ENCODE peak calls at places on chromosomes 5 and 9, in nine cellular contexts. U, T, M, J, V, R, A, X and D are unnamed samples.

GRCh38 chr5:71937906-71938698 is 169.2 kb upstream of the MAP1B start:
- DNase-seq in U (no peak), T (no peak), M (peak), J (no peak), V (no peak), R (no peak), A (no peak), X (no peak), D (no peak)

GRCh38 chr9:129213551-129213950 is 35.5 kb upstream of the IER5L start:
- DNase-seq in U (no peak), T (no peak), M (no peak), J (no peak), V (no peak), R (no peak), A (no peak), X (no peak), D (no peak)

GRCh38 chr5:81835813-81836458 is 85.0 kb upstream of the SSBP2 start:
- DNase-seq in U (no peak), T (no peak), M (no peak), J (no peak), V (no peak), R (no peak), A (no peak), X (peak), D (no peak)

GRCh38 chr5:141260458-141261237 is 15.5 kb downstream of the PCDHB15 start:
- DNase-seq in U (peak), T (no peak), M (no peak), J (no peak), V (peak), R (no peak), A (no peak), X (no peak), D (no peak)

GRCh38 chr9:127158995-127159801 is 36.8 kb upstream of the ANGPTL2 start:
- DNase-seq in U (peak), T (peak), M (peak), J (no peak), V (peak), R (no peak), A (no peak), X (peak), D (peak)

GRCh38 chr5:103291606-103292005 is 33.0 kb downstream of the MACIR start:
- DNase-seq in U (no peak), T (no peak), M (no peak), J (no peak), V (no peak), R (no peak), A (no peak), X (no peak), D (no peak)

GRCh38 chr5:42767491-42768105 is 11.0 kb downstream of the CCDC152 start:
- DNase-seq in U (no peak), T (no peak), M (no peak), J (no peak), V (peak), R (no peak), A (no peak), X (peak), D (no peak)

GRCh38 chr9:137648396-137648795 is 29.6 kb downstream of the EHMT1 start:
- DNase-seq in U (no peak), T (no peak), M (no peak), J (no peak), V (no peak), R (no peak), A (no peak), X (no peak), D (no peak)

GRCh38 chr9:88777498-88778312 is 213.6 kb upstream of the S1PR3 start:
- DNase-seq in U (peak), T (no peak), M (no peak), J (no peak), V (peak), R (no peak), A (no peak), X (no peak), D (peak)

GRCh38 chr9:103037508-103038477 is 42.7 kb downstream of the CYLC2 start:
- DNase-seq in U (no peak), T (no peak), M (peak), J (no peak), V (no peak), R (no peak), A (no peak), X (no peak), D (no peak)

GRCh38 chr5:66882592-66883227 is 286.5 kb downstream of the MAST4 start:
- DNase-seq in U (no peak), T (no peak), M (no peak), J (no peak), V (no peak), R (no peak), A (no peak), X (no peak), D (peak)

GRCh38 chr5:59357421-59357977 is 536.0 kb downstream of the PDE4D start:
- DNase-seq in U (peak), T (no peak), M (no peak), J (no peak), V (peak), R (no peak), A (no peak), X (no peak), D (no peak)

GRCh38 chr5:174223355-174223754 is 177.8 kb downstream of the NSG2 start:
- DNase-seq in U (no peak), T (no peak), M (no peak), J (no peak), V (no peak), R (no peak), A (no peak), X (peak), D (no peak)

GRCh38 chr9:108316633-108317032 is 539.2 kb downstream of the ACTL7B start:
- DNase-seq in U (no peak), T (no peak), M (no peak), J (no peak), V (no peak), R (no peak), A (no peak), X (no peak), D (no peak)

GRCh38 chr5:103744159-103744558 is 181.6 kb upstream of the NUDT12 start:
- DNase-seq in U (no peak), T (no peak), M (no peak), J (no peak), V (no peak), R (no peak), A (no peak), X (no peak), D (no peak)

GRCh38 chr5:170860818-170861217 is 1.0 kb upstream of the RANBP17 start:
- DNase-seq in U (peak), T (no peak), M (no peak), J (no peak), V (no peak), R (no peak), A (no peak), X (no peak), D (no peak)

GRCh38 chr5:80010754-80011392 is 19.8 kb upstream of the MTX3 start:
- DNase-seq in U (no peak), T (no peak), M (no peak), J (no peak), V (no peak), R (no peak), A (no peak), X (no peak), D (peak)

GRCh38 chr5:61949680-61950435 is 356.1 kb upstream of the KIF2A start:
- DNase-seq in U (no peak), T (no peak), M (no peak), J (no peak), V (no peak), R (no peak), A (no peak), X (no peak), D (no peak)

GRCh38 chr9:93952119-93952783 is 2.9 kb downstream of the BARX1 start:
- DNase-seq in U (no peak), T (no peak), M (no peak), J (no peak), V (peak), R (no peak), A (no peak), X (peak), D (no peak)

GRCh38 chr9:130988905-130989304 is 20.1 kb upstream of the LAMC3 start:
- DNase-seq in U (no peak), T (no peak), M (no peak), J (peak), V (no peak), R (no peak), A (no peak), X (no peak), D (no peak)